ENCODE peak calls at places on chromosome 6, in four cellular contexts. G is K562, R is HCT116, J is H1. W is an unnamed sample.
A peak's percentile ranks its signal among the peaks of the same experiment; 100 is the strongest.

GRCh38 chr6:42338573-42339218 is 113.0 kb downstream of the TRERF1 start:
- DNase-seq in G (no peak), R (peak; percentile 83), J (no peak), W (no peak)

GRCh38 chr6:26012061-26012460 is 49.5 kb downstream of the TRIM38 start:
- DNase-seq in G (no peak), R (no peak), J (no peak), W (no peak)

GRCh38 chr6:44493593-44493992 is 106.1 kb downstream of the CDC5L start:
- DNase-seq in G (no peak), R (no peak), J (no peak), W (no peak)

GRCh38 chr6:170357812-170358211 is 51.3 kb downstream of the FAM120B start:
- DNase-seq in G (no peak), R (no peak), J (no peak), W (no peak)

GRCh38 chr6:52352239-52353008 is 9.5 kb upstream of the PAQR8 start:
- DNase-seq in G (no peak), R (peak; percentile 82), J (no peak), W (peak; percentile 79)

GRCh38 chr6:119627908-119628669 is 278.5 kb upstream of the MAN1A1 start:
- DNase-seq in G (peak; percentile 60), R (no peak), J (no peak), W (no peak)

GRCh38 chr6:1399085-1399780 is 9.9 kb downstream of the FOXF2 start:
- DNase-seq in G (no peak), R (no peak), J (no peak), W (no peak)

GRCh38 chr6:6631526-6632276 is 43.2 kb downstream of the LY86 start:
- DNase-seq in G (no peak), R (no peak), J (no peak), W (no peak)

GRCh38 chr6:107841265-107841650 is 17.1 kb upstream of the SCML4 start:
- DNase-seq in G (no peak), R (no peak), J (no peak), W (no peak)

GRCh38 chr6:32944265-32944664 is 3.4 kb upstream of the HLA-DMB start:
- DNase-seq in G (no peak), R (no peak), J (no peak), W (peak; percentile 84)

GRCh38 chr6:54291146-54291545 is 17.1 kb upstream of the TINAG start:
- DNase-seq in G (no peak), R (no peak), J (no peak), W (peak; percentile 50)

GRCh38 chr6:145898376-145898775 is 65.8 kb downstream of the SHPRH start:
- DNase-seq in G (no peak), R (no peak), J (no peak), W (no peak)

GRCh38 chr6:46899636-46900035 is 22.1 kb downstream of the ADGRF5 start:
- DNase-seq in G (no peak), R (no peak), J (no peak), W (no peak)

GRCh38 chr6:156877126-156877863 is 100.1 kb downstream of the ARID1B start:
- DNase-seq in G (no peak), R (no peak), J (no peak), W (no peak)
- TF ChIP-seq EGR1 in G (no peak), R (no peak), J (no peak), W (no peak)

DNA sequence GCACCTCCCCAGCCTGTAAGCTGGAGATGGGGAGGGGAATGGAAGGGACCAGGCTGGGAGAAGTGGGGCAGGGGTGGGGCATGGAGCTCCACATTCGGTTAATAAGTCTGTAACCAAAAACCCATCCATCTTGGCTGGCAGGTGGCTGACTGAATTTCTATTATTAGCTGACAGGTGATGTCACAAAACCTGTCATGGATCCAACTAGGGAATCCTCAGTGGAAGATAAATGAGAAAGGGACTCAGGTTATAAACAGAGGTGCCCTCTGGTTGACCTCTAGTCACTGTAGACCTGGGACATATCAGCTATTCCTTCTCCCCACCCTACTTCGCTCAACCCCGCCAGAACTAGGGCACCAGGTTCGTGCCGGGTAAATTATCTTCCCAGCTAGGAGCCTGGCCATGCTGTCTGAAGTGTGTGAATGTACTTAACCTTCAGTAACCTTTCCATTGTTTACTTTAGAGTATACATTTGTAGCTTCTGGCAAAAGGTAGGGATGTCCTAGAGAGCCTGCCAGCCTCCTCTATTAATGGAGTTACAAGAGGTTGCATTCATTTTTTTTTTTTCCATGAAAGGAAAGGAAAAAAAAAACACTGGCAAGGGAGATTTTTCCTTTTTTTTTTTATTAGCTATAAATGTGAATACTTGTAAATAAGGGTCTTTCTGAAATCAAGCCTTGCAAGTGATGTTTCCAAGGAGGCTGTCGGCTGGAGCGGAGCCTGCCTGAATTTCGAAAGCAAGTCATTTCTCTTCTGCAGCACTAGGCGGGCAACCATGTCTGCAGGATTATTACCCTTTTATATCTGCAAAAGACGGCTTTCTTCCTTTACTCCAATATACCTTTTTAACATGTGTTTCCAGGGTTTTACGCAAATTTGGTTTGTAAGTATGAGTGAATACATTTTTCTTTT is 135.9 kb downstream of the TMEM242 start:
- DNase-seq in G (no peak), R (no peak), J (no peak), W (no peak)
- TF ChIP-seq CEBPB in G (no peak), R (no peak), J (no peak), W (no peak)

GRCh38 chr6:137878070-137878809 is 11.2 kb downstream of the TNFAIP3 start:
- DNase-seq in G (no peak), R (no peak), J (no peak), W (no peak)
- H4K20me1 ChIP-seq in G (no peaks in the 10 kb centered on the region), R (no peaks in the 10 kb centered on the region), J (no peaks in the 10 kb centered on the region), W (no peaks in the 10 kb centered on the region)

GRCh38 chr6:28353981-28354676 is 4.4 kb downstream of the ZKSCAN3 start:
- DNase-seq in G (peak; percentile 47), R (peak; percentile 80), J (no peak), W (no peak)

GRCh38 chr6:28351087-28351486 is 1.3 kb downstream of the ZKSCAN3 start:
- DNase-seq in G (peak; percentile 32), R (no peak), J (no peak), W (no peak)

GRCh38 chr6:28354688-28355554 is 5.2 kb downstream of the ZKSCAN3 start:
- DNase-seq in G (no peak), R (no peak), J (no peak), W (no peak)

GRCh38 chr6:28351493-28351925 is 1.8 kb downstream of the ZKSCAN3 start:
- DNase-seq in G (no peak), R (no peak), J (no peak), W (no peak)

DNA sequence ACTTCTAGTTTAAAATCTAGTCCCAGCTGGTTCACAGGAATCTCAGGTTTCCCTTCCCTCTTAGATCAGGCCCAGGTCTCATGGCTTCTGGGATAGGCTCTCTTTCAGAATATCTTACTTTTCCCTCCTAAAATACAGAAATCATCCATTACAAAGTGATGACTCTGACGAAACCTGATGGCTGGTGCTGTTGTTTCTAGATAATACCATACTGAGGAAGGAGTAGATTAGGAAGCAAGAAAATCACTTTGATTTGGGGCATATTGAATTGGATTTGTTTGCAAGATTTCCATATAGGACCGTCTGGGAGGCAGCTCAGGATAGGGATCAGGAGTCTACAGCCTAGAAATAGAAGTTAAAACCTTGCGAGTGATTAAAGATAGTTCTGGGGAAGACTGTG is 3.6 kb downstream of the ZKSCAN3 start:
- DNase-seq in G (no peak), R (no peak), J (no peak), W (no peak)
- TF ChIP-seq EGR1 in G (no peak), R (no peak), J (no peak), W (no peak)

DNA sequence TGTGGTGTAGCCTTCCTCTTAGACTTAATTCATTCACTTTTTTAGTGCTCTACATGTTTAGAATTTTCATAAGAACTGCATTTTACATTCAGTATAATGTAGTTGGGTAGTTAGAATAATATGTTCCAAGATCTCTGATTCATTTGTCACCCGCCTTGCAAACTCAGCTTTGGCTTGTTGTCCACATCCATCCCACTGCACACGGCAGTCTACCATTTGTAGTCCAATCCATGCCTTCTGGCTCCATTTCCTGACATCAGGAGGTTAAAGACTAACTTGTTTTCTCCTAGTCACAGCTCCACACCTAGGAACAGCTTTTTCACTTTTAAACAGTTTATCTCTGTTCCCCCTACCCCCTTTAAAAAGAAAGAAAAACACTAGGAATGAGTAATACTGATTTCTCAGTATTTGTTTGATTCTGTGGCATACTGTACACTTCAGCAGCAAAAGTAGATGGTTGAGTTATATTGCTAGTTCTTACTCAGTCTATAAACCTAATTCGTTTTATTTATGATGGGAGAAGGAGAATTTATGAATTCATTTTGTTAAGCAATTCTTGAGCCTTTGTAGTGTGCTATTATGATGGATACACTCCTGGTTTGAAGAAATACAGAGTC is 180.9 kb downstream of the ARID1B start:
- DNase-seq in G (no peak), R (no peak), J (no peak), W (no peak)
- TF ChIP-seq CEBPB in G (no peak), R (no peak), J (no peak), W (no peak)

GRCh38 chr6:56746767-56747504 is 104.2 kb upstream of the DST start:
- DNase-seq in G (no peak), R (no peak), J (no peak), W (no peak)

GRCh38 chr6:56744528-56744927 is 101.8 kb upstream of the DST start:
- DNase-seq in G (no peak), R (no peak), J (no peak), W (no peak)

GRCh38 chr6:56742122-56742791 is 99.6 kb upstream of the DST start:
- DNase-seq in G (no peak), R (no peak), J (no peak), W (no peak)

GRCh38 chr6:56745971-56746370 is 103.3 kb upstream of the DST start:
- DNase-seq in G (no peak), R (no peak), J (no peak), W (no peak)

DNA sequence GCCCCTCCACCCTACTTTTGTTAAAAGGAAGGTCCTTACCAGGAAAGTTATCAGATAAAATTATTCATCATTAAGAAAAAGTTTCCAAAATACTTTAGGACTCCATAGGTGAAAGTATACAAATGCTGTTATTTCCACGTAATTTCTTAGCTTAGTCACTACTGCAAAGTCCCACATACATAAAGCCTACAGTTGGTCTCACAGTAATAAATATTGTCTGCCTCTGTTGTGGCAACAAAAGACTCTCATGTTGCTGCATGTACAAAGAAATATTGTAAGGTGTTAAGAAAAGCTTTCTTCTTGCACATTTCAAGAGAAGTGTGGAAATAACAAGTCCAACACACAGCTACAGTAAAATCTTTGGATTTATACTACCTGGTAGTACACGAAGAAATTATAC is 102.4 kb upstream of the DST start:
- DNase-seq in G (no peak), R (no peak), J (no peak), W (no peak)
- H4K20me1 ChIP-seq in G (no peaks in the 10 kb centered on the region), R (no peaks in the 10 kb centered on the region), J (no peaks in the 10 kb centered on the region), W (no peaks in the 10 kb centered on the region)

GRCh38 chr6:15301179-15302006 is 55.5 kb downstream of the JARID2 start:
- DNase-seq in G (no peak), R (no peak), J (no peak), W (no peak)
- TF ChIP-seq EGR1 in G (no peak), R (no peak), J (no peak), W (no peak)

DNA sequence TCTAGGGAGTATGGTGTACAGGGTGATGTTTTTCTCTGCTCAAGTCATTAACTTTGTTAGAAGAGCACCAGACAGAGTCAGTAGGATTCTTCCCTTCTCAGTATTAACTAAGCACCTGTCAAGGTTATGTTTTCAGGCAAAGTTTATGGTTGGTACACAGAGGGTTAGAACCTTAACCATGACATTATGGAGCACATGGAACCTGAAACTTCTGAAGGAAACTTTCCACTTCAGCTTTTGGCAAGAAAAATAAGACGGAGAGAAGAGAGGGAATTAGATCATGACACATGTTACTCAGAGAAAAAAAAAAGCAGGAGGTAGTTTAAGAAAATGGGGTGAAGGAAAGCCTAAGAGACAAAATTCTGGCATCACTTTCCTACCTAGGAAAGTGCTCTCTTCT is 112.9 kb upstream of the PDE7B start:
- DNase-seq in G (no peak), R (no peak), J (no peak), W (no peak)
- TF ChIP-seq CEBPB in G (no peak), R (no peak), J (no peak), W (no peak)

GRCh38 chr6:159978291-159979135 is 9.6 kb downstream of the IGF2R start:
- DNase-seq in G (no peak), R (no peak), J (no peak), W (peak; percentile 78)
- H4K20me1 ChIP-seq in G (peaks cover 68% of the 10 kb centered on the region), R (no peaks in the 10 kb centered on the region), J (peaks cover 46% of the 10 kb centered on the region), W (no peaks in the 10 kb centered on the region)